ENCODE peak calls at places on chromosomes 5 and 9, in seven cellular contexts. T, S, Z, X, A, I and R are unnamed samples.

GRCh38 chr5:123285122-123286011 is 137.8 kb downstream of the CEP120 start:
- DNase-seq in Z (no peak), I (no peak), X (peak; percentile 56), S (no peak), A (peak; percentile 38), T (no peak), R (peak; percentile 48)

GRCh38 chr9:70901741-70902140 is 219.7 kb downstream of the TRPM3 start:
- DNase-seq in T (no peak), X (no peak), Z (no peak), I (no peak), A (no peak), S (no peak), R (no peak)

GRCh38 chr9:121910491-121911040 is 182.5 kb downstream of the TTLL11 start:
- DNase-seq in T (no peak), S (no peak), I (no peak), Z (no peak), X (peak; percentile 28), A (no peak), R (no peak)

GRCh38 chr5:66498791-66499207 is 97.4 kb upstream of the MAST4 start:
- DNase-seq in A (no peak), I (no peak), Z (peak; percentile 6), S (peak; percentile 31), T (peak; percentile 21), X (peak; percentile 54), R (no peak)

GRCh38 chr5:90402521-90403255 is 6.9 kb downstream of the CETN3 start:
- DNase-seq in Z (no peak), X (no peak), I (peak; percentile 22), S (no peak), T (no peak), A (no peak), R (no peak)

GRCh38 chr5:96088676-96089075 is 127.0 kb upstream of the ELL2 start:
- DNase-seq in T (no peak), Z (no peak), X (no peak), S (no peak), A (no peak), I (no peak), R (no peak)

GRCh38 chr5:177472460-177473441 is 683 bp downstream of the DBN1 start:
- DNase-seq in S (peak; percentile 59), I (no peak), A (peak; percentile 53), T (peak; percentile 84), X (no peak), Z (peak; percentile 25), R (peak; percentile 74)

GRCh38 chr9:34370970-34371880 is 5.5 kb downstream of the MYORG start:
- DNase-seq in X (no peak), I (no peak), S (no peak), T (no peak), A (no peak), Z (no peak), R (no peak)

GRCh38 chr5:84535281-84535680 is 150.6 kb upstream of the EDIL3 start:
- DNase-seq in I (no peak), T (no peak), X (no peak), S (no peak), Z (no peak), A (no peak), R (no peak)

GRCh38 chr9:7305677-7306076 is 493.9 kb downstream of the DMAC1 start:
- DNase-seq in Z (no peak), X (no peak), A (no peak), S (no peak), I (no peak), T (no peak), R (no peak)

GRCh38 chr5:90602681-90603080 is 44.1 kb downstream of the ADGRV1 start:
- DNase-seq in I (no peak), S (no peak), Z (no peak), A (no peak), T (no peak), X (no peak), R (no peak)

GRCh38 chr5:100776244-100776643 is 126.8 kb downstream of the ST8SIA4 start:
- DNase-seq in X (peak; percentile 22), S (no peak), A (no peak), I (peak; percentile 11), Z (no peak), T (no peak), R (no peak)

GRCh38 chr5:81391-82021 is 10.5 kb upstream of the PLEKHG4B start:
- DNase-seq in A (no peak), T (peak; percentile 8), I (no peak), X (no peak), S (no peak), Z (no peak), R (no peak)

GRCh38 chr5:162096448-162096847 is 28.9 kb downstream of the GABRG2 start:
- DNase-seq in Z (no peak), T (no peak), S (no peak), I (no peak), A (no peak), X (no peak), R (no peak)
- TF ChIP-seq CTCF in Z (no peak), T (no peak), S (no peak), I (no peak), A (no peak), X (no peak), R (no peak)

GRCh38 chr9:18245911-18246310 is 228.0 kb upstream of the ADAMTSL1 start:
- DNase-seq in X (no peak), I (peak; percentile 43), Z (no peak), A (no peak), T (no peak), S (no peak), R (no peak)
- TF ChIP-seq CTCF in X (peak; percentile 8), I (peak; percentile 76), Z (no peak), A (no peak), T (no peak), S (no peak), R (no peak)

DNA sequence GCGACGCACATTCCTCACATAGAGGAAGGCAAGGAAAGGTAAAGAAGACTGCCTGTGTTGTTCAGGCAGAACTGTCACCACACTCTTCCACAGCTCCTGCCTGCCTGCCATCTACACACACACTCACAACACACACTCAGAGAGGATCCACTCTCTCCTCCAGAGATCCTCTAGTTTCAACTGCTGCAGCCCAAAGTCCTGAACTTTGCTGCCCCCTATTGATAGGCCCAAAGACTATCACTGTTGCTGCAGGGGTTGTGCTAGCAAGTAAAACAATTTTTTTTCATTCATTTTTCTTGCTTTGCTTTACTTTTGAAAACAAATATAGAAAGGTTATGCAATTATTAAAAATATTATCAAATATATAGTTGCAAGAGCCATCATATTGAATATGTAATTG is 5.9 kb upstream of the CFAP90 start:
- DNase-seq in X (peak; percentile 40), T (peak; percentile 27), I (peak; percentile 48), Z (peak; percentile 38), A (peak; percentile 56), S (peak; percentile 26), R (peak; percentile 48)
- TF ChIP-seq CTCF in X (peak; percentile 66), T (peak; percentile 67), I (peak; percentile 75), Z (peak; percentile 81), A (peak; percentile 66), S (peak; percentile 66), R (peak; percentile 85)

DNA sequence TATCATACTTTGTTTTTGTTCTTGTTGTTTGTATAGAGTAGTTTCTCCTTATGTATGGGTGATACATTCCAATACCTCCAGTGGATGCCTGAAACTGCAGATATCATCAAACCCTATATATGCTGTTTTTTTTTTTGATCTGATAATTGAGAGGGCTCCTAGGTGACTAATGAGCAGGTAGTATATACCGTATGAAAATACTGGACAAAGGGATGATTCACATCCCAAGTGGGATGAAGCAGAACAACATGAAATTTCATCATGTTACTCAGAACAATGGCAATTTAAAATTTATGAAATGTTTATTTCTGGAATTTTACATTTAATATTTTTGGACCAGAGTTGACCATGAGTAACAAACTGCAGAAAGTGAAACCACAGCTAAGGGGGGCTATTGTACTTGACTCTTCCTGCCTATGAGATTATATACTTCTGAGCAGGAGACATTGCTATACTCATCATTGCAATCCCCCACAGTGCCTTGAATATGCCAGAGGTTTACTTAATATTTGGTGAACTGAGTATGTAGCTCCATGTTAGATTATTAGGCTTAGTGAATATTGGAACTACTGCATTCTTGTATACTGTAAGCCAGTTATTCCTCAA is 258.7 kb upstream of the FBXL7 start:
- DNase-seq in T (no peak), I (no peak), A (no peak), S (no peak), Z (no peak), X (no peak), R (no peak)
- TF ChIP-seq CTCF in T (no peak), I (no peak), A (no peak), S (no peak), Z (no peak), X (no peak), R (no peak)

GRCh38 chr9:112169368-112169767 is 5.7 kb downstream of the SUSD1 start:
- DNase-seq in I (no peak), Z (no peak), A (no peak), X (no peak), T (no peak), S (no peak), R (no peak)
- TF ChIP-seq CTCF in I (no peak), Z (no peak), A (no peak), X (no peak), T (no peak), S (no peak), R (no peak)

DNA sequence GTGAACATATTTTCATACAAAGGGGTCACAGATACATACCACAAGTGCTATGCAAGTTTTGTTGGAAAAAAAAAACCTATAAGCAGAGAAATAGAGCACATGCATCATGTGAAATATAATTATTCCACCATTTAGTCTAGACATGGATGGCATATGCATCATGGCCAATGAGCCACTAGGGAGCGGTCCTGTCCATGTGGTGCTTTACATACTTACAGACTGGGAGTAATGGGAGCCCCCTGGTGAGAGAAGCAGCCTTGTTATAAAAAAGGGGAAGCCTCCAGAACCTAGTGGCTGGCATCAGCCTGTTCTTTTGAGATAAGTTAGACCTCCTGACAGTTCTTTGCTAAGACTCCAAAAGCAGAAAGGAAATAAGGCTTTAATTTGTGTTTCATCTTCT is 1524.1 kb downstream of the MAT2B start:
- DNase-seq in T (no peak), X (no peak), I (no peak), A (peak; percentile 44), Z (peak; percentile 6), S (no peak), R (peak; percentile 12)
- TF ChIP-seq CTCF in T (no peak), X (no peak), I (no peak), A (peak; percentile 27), Z (no peak), S (no peak), R (peak; percentile 38)

DNA sequence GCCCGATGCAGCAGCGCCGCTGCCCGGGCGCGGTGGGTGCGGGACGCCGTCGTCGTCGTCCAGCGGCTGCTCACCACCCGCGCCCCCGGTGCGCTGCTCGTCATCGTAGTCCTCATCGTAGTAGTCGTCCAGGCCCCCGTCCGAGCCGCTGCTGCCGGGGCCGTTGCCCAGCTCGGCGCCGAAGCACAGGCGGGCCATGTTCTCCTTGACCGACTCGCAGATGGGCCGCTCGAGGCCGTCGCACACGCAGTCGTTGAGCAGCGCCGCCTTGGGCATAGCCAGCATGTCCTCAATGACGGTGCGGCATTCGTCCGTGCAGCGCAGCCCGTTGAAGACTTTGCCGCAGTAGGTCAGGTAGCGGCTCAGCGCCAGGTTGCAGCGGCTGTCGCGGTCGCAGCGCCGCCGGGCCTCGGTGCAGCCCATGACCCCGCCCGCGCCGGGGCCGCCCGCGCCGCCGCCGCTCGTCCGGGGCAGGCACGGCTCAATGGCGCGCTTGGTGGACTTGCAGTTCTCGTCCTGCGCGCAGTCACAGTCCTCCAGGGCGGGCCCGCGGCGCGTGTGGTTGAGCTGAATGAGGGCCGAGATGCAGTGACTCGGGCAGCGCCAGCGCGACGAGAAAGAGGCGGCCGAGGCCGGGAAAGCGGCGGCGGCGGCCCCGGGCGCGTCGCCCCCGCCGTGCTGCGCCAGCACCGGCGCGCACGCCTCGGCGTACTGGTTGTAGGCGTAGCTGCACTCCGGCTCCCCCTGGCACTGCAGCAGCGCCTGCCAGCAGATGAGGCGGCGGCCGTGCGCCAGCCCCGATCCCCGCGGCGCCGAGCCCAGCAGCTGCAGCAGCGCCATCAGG is 1.2 kb downstream of the GAS1 start:
- DNase-seq in I (peak; percentile 72), A (peak; percentile 65), S (peak; percentile 65), Z (no peak), T (peak; percentile 34), X (peak; percentile 71), R (peak; percentile 60)
- TF ChIP-seq CTCF in I (peak; percentile 28), A (no peak), S (no peak), Z (no peak), T (no peak), X (peak; percentile 4), R (no peak)